ENCODE peak calls at places on chromosome 5, in five cellular contexts. V, A, X, I and C are unnamed samples.
A peak's percentile ranks its signal among the peaks of the same experiment; 100 is the strongest.

GRCh38 chr5:136132087-136132486 is 558 bp upstream of the SMAD5 start:
- DNase-seq in V (no peak), A (peak; percentile 21), X (peak; percentile 50), I (no peak), C (peak; percentile 48)

GRCh38 chr5:85049020-85049419 is 664.3 kb upstream of the EDIL3 start:
- DNase-seq in V (no peak), A (peak; percentile 64), X (no peak), I (no peak), C (no peak)

GRCh38 chr5:76388236-76388635 is 14.8 kb upstream of the IQGAP2 start:
- DNase-seq in V (no peak), A (no peak), X (no peak), I (no peak), C (no peak)

GRCh38 chr5:61200582-61201155 is 38.4 kb upstream of the SMIM15 start:
- DNase-seq in V (no peak), A (no peak), X (no peak), I (no peak), C (no peak)

GRCh38 chr5:175059687-175060194 is 335.4 kb downstream of the MSX2 start:
- DNase-seq in V (peak; percentile 54), A (peak; percentile 62), X (no peak), I (no peak), C (no peak)

GRCh38 chr5:134585966-134586365 is 46.7 kb downstream of the SAR1B start:
- DNase-seq in V (no peak), A (no peak), X (no peak), I (no peak), C (peak; percentile 39)

GRCh38 chr5:116938488-116938887 is 363.9 kb upstream of the SEMA6A start:
- DNase-seq in V (peak; percentile 74), A (no peak), X (no peak), I (no peak), C (no peak)

GRCh38 chr5:57676228-57677098 is 193.9 kb upstream of the ACTBL2 start:
- DNase-seq in V (no peak), A (peak; percentile 24), X (no peak), I (no peak), C (no peak)

GRCh38 chr5:150350524-150351344 is 6.8 kb upstream of the TCOF1 start:
- DNase-seq in V (peak; percentile 62), A (peak; percentile 86), X (peak; percentile 53), I (peak; percentile 78), C (peak; percentile 69)

GRCh38 chr5:157511656-157512644 is 51.9 kb downstream of the NIPAL4 start:
- DNase-seq in V (no peak), A (peak; percentile 68), X (no peak), I (peak; percentile 74), C (peak; percentile 87)

GRCh38 chr5:73436535-73437125 is 11.9 kb downstream of the FOXD1 start:
- DNase-seq in V (no peak), A (peak; percentile 21), X (no peak), I (no peak), C (no peak)

DNA sequence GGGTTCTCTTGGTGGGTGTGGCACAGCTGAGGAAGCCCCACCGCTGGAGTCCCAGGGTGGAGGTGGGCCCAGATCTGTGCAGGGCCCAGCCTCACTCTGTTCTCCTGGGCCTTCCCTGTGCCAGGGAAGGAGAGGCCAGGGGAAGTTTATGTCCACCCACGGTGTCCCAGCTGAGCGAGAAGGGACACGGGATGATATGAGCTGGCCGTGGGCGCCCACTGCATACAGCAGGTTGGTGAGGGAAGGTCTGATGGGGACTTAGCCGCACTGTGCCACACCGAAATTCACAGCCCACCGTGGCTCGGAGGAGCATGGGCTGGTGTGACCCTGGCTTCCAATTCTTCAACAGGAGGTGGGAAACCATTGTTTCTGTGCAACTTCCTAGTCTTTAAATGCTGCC is 33.9 kb downstream of the UNC5A start:
- DNase-seq in V (no peak), A (no peak), X (no peak), I (no peak), C (no peak)
- H3K27me3 ChIP-seq in V (peaks cover 11% of the 10 kb centered on the region), A (no peaks in the 10 kb centered on the region), X (no peaks in the 10 kb centered on the region), I (peaks cover 89% of the 10 kb centered on the region), C (no peaks in the 10 kb centered on the region)

GRCh38 chr5:56177134-56177533 is 56.0 kb downstream of the ANKRD55 start:
- DNase-seq in V (no peak), A (no peak), X (no peak), I (no peak), C (no peak)
- H3K27me3 ChIP-seq in V (no peaks in the 10 kb centered on the region), A (no peaks in the 10 kb centered on the region), X (no peaks in the 10 kb centered on the region), I (no peaks in the 10 kb centered on the region), C (no peaks in the 10 kb centered on the region)

GRCh38 chr5:151901611-151902010 is 23.0 kb downstream of the GLRA1 start:
- DNase-seq in V (no peak), A (no peak), X (no peak), I (no peak), C (no peak)
- H3K27me3 ChIP-seq in V (peaks cover 79% of the 10 kb centered on the region), A (peaks cover 10% of the 10 kb centered on the region), X (no peaks in the 10 kb centered on the region), I (no peaks in the 10 kb centered on the region), C (no peaks in the 10 kb centered on the region)

GRCh38 chr5:35988529-35988928 is 2.7 kb downstream of the UGT3A1 start:
- DNase-seq in V (no peak), A (no peak), X (no peak), I (no peak), C (no peak)
- H3K27me3 ChIP-seq in V (peaks cover 10% of the 10 kb centered on the region), A (peaks cover 29% of the 10 kb centered on the region), X (no peaks in the 10 kb centered on the region), I (peaks cover 22% of the 10 kb centered on the region), C (no peaks in the 10 kb centered on the region)

GRCh38 chr5:138655530-138656245 is 80.5 kb upstream of the HSPA9 start:
- DNase-seq in V (no peak), A (no peak), X (no peak), I (no peak), C (no peak)

GRCh38 chr5:138656916-138657315 is 81.7 kb upstream of the HSPA9 start:
- DNase-seq in V (no peak), A (no peak), X (no peak), I (no peak), C (no peak)

GRCh38 chr5:138651767-138652117 is 76.5 kb upstream of the HSPA9 start:
- DNase-seq in V (no peak), A (no peak), X (no peak), I (no peak), C (no peak)

GRCh38 chr5:138653502-138653901 is 78.3 kb upstream of the HSPA9 start:
- DNase-seq in V (no peak), A (peak; percentile 46), X (no peak), I (peak; percentile 27), C (no peak)

GRCh38 chr5:138654281-138654867 is 79.2 kb upstream of the HSPA9 start:
- DNase-seq in V (no peak), A (no peak), X (peak; percentile 70), I (no peak), C (peak; percentile 65)
- H3K27me3 ChIP-seq in V (no peaks in the 10 kb centered on the region), A (no peaks in the 10 kb centered on the region), X (peaks cover 57% of the 10 kb centered on the region), I (peaks cover 58% of the 10 kb centered on the region), C (no peaks in the 10 kb centered on the region)

DNA sequence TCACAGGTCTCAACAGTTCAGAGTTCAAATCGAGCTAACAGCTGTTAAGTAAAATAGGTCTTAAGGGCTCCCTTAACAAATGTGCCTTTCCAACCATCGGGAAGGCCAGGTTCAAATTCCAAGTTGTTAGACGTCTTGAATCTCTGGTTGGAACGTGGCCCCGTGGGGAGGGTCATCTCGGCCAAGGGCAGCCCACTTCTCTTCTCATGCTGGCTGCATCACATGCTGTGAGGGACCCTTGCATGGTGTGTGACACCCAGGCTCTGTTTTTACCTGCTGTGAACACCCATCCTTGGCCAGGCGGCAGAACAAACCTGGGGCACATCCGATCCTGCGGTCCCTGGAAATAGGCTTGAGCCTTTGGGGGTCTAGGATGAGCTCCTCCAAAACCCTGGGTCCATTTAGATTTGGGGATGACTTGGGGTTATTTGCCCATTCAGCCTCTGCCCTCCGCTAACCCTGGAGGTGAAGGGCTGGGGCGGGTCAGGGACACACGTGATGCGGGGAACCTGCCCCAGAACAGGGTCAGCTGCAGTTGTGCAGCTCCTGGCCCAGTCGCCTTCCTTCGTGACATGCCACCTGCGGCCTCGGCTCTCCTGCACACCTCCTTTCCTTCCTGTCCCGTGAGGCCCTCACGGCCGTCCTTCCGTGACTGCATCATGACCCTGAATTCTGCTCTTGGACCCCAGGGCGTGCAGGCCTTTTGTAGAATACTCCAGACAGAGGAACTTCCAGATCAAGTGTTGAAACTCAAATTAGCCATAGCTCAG is 45.9 kb downstream of the BOD1 start:
- DNase-seq in V (no peak), A (no peak), X (no peak), I (no peak), C (no peak)
- H3K27me3 ChIP-seq in V (peaks cover 10% of the 10 kb centered on the region), A (no peaks in the 10 kb centered on the region), X (peaks cover 6% of the 10 kb centered on the region), I (no peaks in the 10 kb centered on the region), C (no peaks in the 10 kb centered on the region)

GRCh38 chr5:77971965-77972544 is 195.9 kb upstream of the TBCA start:
- DNase-seq in V (no peak), A (no peak), X (no peak), I (no peak), C (no peak)
- H3K27me3 ChIP-seq in V (peaks cover 72% of the 10 kb centered on the region), A (peaks cover 71% of the 10 kb centered on the region), X (peaks cover 15% of the 10 kb centered on the region), I (peaks cover 68% of the 10 kb centered on the region), C (no peaks in the 10 kb centered on the region)

DNA sequence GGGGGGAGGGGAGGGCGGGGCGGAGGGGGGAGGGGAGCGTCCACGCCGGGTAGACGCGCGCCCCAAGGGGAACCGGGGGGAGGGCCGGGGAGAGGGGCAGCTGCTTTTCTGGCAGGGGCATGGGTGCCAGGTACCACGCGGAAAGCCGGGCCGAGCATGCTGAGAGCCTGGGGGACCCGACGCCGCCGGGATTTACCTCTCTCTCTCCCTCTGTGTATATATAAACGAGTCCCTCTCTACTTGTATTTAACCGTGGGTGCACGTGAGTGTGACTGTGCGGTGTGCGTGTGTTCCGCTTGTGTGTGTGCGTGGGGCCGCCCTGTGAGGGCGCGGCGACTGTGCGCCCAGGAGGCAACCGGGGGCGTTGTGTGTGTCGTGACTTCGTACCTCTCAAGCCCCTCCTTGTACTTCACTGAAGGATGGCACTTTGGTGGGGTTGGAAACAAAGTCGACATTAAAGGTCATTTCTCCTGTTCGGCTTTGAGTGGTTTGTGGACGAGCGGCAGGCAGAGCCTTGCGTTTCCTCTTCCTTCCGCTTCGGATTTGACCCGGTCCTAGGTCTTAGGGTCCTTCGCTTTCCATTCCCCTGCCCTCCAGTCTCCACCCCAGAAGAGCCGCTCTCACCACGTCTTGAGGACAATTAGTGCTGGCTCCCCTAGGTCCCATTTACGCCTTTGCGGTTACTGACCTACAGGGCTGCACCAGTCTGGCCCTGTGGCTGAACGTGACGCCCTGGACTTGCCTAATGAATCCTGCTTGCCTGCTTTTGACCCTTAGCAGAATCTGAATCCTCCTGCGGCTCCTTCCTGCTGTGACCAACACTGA is 36.2 kb upstream of the TTC1 start:
- DNase-seq in V (no peak), A (no peak), X (no peak), I (no peak), C (no peak)
- H3K27me3 ChIP-seq in V (peaks cover 45% of the 10 kb centered on the region), A (peaks cover 52% of the 10 kb centered on the region), X (peaks cover 14% of the 10 kb centered on the region), I (peaks cover 67% of the 10 kb centered on the region), C (no peaks in the 10 kb centered on the region)